ENCODE peak calls at places on chromosomes 5 and 9, in seven cellular contexts. F, O, T, A, H, B and W are unnamed samples.

GRCh38 chr9:21967707-21968106 is 26.5 kb downstream of the CDKN2A start:
- DNase-seq in F (no peak), O (no peak), T (no peak), A (no peak), H (no peak), B (no peak), W (no peak)

GRCh38 chr9:78207319-78207718 is 28.6 kb upstream of the CEP78 start:
- DNase-seq in F (no peak), O (no peak), T (no peak), A (peak; percentile 29), H (no peak), B (peak; percentile 40), W (no peak)

GRCh38 chr5:2020730-2021129 is 138.0 kb upstream of the IRX4 start:
- DNase-seq in F (no peak), O (no peak), T (no peak), A (no peak), H (no peak), B (no peak), W (no peak)

GRCh38 chr5:180600554-180601041 is 9.3 kb upstream of the SCGB3A1 start:
- DNase-seq in F (no peak), O (peak; percentile 9), T (peak; percentile 15), A (no peak), H (no peak), B (no peak), W (no peak)

GRCh38 chr9:121359358-121360294 is 10.4 kb downstream of the STOM start:
- DNase-seq in F (no peak), O (no peak), T (no peak), A (no peak), H (no peak), B (peak; percentile 52), W (no peak)

GRCh38 chr9:113913426-113914195 is 37.5 kb downstream of the ZNF618 start:
- DNase-seq in F (no peak), O (peak; percentile 59), T (peak; percentile 81), A (no peak), H (no peak), B (peak; percentile 29), W (no peak)

GRCh38 chr9:127869310-127870152 is 7.9 kb downstream of the AK1 start:
- DNase-seq in F (peak; percentile 93), O (peak; percentile 90), T (peak; percentile 96), A (peak; percentile 96), H (peak; percentile 89), B (peak; percentile 87), W (peak; percentile 58)

GRCh38 chr9:133931059-133931458 is 61.1 kb downstream of the VAV2 start:
- DNase-seq in F (no peak), O (no peak), T (no peak), A (no peak), H (no peak), B (no peak), W (no peak)

GRCh38 chr9:93531374-93531773 is 45.0 kb upstream of the PHF2 start:
- DNase-seq in F (no peak), O (no peak), T (no peak), A (no peak), H (no peak), B (no peak), W (no peak)

GRCh38 chr5:1182633-1183423 is 18.6 kb upstream of the SLC6A19 start:
- DNase-seq in F (no peak), O (peak; percentile 57), T (peak; percentile 28), A (no peak), H (peak; percentile 17), B (no peak), W (no peak)

GRCh38 chr9:109817846-109818472 is 38.0 kb downstream of the PALM2AKAP2 start:
- DNase-seq in F (peak; percentile 77), O (peak; percentile 61), T (no peak), A (no peak), H (no peak), B (peak; percentile 98), W (peak; percentile 97)

GRCh38 chr9:130039504-130040147 is 3.4 kb downstream of the FNBP1 start:
- DNase-seq in F (no peak), O (no peak), T (no peak), A (no peak), H (no peak), B (no peak), W (no peak)

GRCh38 chr9:76701441-76702031 is 62.7 kb upstream of the PCA3 start:
- DNase-seq in F (no peak), O (no peak), T (no peak), A (no peak), H (no peak), B (peak; percentile 19), W (peak; percentile 88)

GRCh38 chr9:127196826-127197145 is 67.8 kb upstream of the GARNL3 start:
- DNase-seq in F (no peak), O (no peak), T (peak; percentile 65), A (no peak), H (peak; percentile 29), B (no peak), W (no peak)

GRCh38 chr9:35072461-35073275 is at the start of gene VCP:
- DNase-seq in F (peak; percentile 98), O (peak; percentile 98), T (peak; percentile 99), A (peak; percentile 99), H (peak; percentile 98), B (peak; percentile 100), W (peak; percentile 99)

GRCh38 chr9:135677641-135678168 is 14.6 kb downstream of the LCN9 start:
- DNase-seq in F (no peak), O (no peak), T (no peak), A (no peak), H (no peak), B (no peak), W (no peak)

GRCh38 chr5:147303976-147304375 is 69.2 kb downstream of the STK32A start:
- DNase-seq in F (no peak), O (no peak), T (no peak), A (no peak), H (no peak), B (peak; percentile 80), W (peak; percentile 72)

GRCh38 chr9:133527444-133527920 is 2.7 kb upstream of the MYMK start:
- DNase-seq in F (peak; percentile 84), O (no peak), T (peak; percentile 75), A (no peak), H (peak; percentile 80), B (no peak), W (no peak)

GRCh38 chr5:10354048-10354872 is 765 bp downstream of the MARCHF6 start:
- DNase-seq in F (peak; percentile 48), O (peak; percentile 49), T (no peak), A (no peak), H (peak; percentile 33), B (peak; percentile 63), W (no peak)

GRCh38 chr5:64615895-64616294 is 74.4 kb upstream of the SHISAL2B start:
- DNase-seq in F (no peak), O (no peak), T (no peak), A (no peak), H (no peak), B (no peak), W (no peak)

GRCh38 chr5:64606926-64607325 is 83.4 kb upstream of the SHISAL2B start:
- DNase-seq in F (no peak), O (no peak), T (no peak), A (peak; percentile 47), H (no peak), B (no peak), W (no peak)

DNA sequence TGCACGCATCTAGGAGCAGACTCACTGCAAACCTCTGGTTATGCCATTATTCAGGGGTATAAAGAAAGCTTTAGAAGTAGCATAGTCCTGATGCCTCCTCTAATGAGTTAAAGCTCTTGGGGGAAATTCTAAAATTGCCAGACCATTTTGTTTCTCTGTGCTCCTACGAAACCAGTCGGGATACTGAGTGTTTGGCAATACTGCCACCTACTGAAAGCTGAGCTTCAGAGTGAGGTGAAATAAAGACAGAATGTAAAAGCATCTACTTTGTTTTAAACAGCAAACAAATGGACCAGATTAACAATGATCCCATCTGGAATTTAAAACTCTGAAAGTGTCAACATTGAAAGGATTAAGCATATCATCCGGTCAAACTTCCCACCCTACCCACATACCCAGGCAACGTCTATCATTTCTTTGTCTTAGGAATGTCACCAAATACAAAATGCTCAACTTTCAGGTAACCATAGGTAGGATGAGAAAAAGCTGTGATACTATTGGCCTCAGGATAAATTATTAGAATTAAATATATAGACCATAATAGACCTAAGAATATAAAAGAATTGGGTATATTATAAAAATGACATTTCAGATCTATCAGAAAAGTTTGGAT is 77.8 kb upstream of the SHISAL2B start:
- DNase-seq in F (peak; percentile 28), O (peak; percentile 27), T (no peak), A (peak; percentile 60), H (no peak), B (peak; percentile 84), W (peak; percentile 53)
- H3K4me3 ChIP-seq in F (no peak overlapping the region), O (no peak overlapping the region), T (no peak overlapping the region), A (no peak overlapping the region), H (no peak overlapping the region), B (no peak overlapping the region), W (no peak overlapping the region)

GRCh38 chr5:139157556-139157955 is 40.6 kb downstream of the SIL1 start:
- DNase-seq in F (no peak), O (no peak), T (no peak), A (no peak), H (no peak), B (no peak), W (no peak)

GRCh38 chr5:139156814-139157213 is 41.4 kb downstream of the SIL1 start:
- DNase-seq in F (no peak), O (no peak), T (no peak), A (no peak), H (no peak), B (no peak), W (no peak)

GRCh38 chr5:139150359-139150999 is 47.7 kb downstream of the SIL1 start:
- DNase-seq in F (no peak), O (no peak), T (no peak), A (no peak), H (no peak), B (peak; percentile 56), W (no peak)

GRCh38 chr5:139151902-139152301 is 46.3 kb downstream of the SIL1 start:
- DNase-seq in F (no peak), O (no peak), T (no peak), A (no peak), H (no peak), B (no peak), W (no peak)

GRCh38 chr5:139155333-139155732 is 42.8 kb downstream of the SIL1 start:
- DNase-seq in F (no peak), O (no peak), T (no peak), A (no peak), H (no peak), B (no peak), W (no peak)
- TF ChIP-seq CTCF in F (no peak), O (no peak), T (no peak), A (no peak), H (no peak), B (no peak), W (no peak)

DNA sequence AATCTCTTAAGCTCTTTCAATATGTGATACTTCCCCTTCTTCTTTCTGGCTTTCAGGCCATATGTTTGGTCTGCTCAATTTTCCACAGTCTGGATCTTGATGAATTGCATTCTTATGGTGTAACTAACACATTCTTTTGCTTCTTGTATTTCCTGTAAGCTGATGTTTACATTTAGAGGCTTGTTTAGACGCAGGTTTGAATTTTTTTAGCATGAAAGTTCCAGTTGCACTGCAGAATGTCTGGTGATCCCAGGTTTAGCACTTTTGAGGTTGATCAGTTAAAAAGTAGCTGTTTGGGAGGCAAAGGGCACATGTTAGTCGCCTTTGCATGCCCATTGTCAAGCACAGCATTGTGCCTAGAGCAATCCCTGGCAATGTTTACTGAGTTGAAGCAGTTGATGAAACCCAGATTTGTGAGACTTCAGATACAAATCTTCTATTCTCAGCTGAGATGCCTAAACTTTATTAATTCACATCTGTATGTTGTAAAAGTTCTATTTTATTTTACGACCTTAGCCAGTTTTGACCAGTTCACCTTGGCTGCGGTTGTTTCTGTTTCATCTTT is 59.6 kb upstream of the SPATA31C2 start:
- DNase-seq in F (no peak), O (no peak), T (no peak), A (peak; percentile 29), H (no peak), B (peak; percentile 68), W (peak; percentile 74)
- H3K4me3 ChIP-seq in F (peak overlapping the region; percentile 40), O (peak overlapping the region; percentile 10), T (peak overlapping the region; percentile 36), A (peak overlapping the region; percentile 35), H (peak overlapping the region; percentile 37), B (no peak overlapping the region), W (no peak overlapping the region)

GRCh38 chr5:74684900-74685851 is at the start of gene HEXB:
- DNase-seq in F (peak; percentile 96), O (peak; percentile 94), T (peak; percentile 94), A (peak; percentile 96), H (peak; percentile 93), B (peak; percentile 80), W (peak; percentile 57)
- TF ChIP-seq CTCF in F (no peak), O (no peak), T (no peak), A (no peak), H (no peak), B (no peak), W (no peak)